ENCODE peak calls at places on chromosomes 13 and 19, in six cellular contexts. One of them, this sample, is unnamed.
A peak's percentile ranks its signal among the peaks of the same experiment; 100 is the strongest.

GRCh38 chr19:15672580-15673175 is at the start of gene CYP4F12:
- DNase-seq in GM19239: no peak
- DNase-seq in stimulated activated CD4-positive, alpha-beta T cell treated with anti-CD3 and anti-CD28 coated beads, Interleukin-2, amount 100 ng/mL, for 48 hours: no peak
- DNase-seq in NCI-H524 treated with DMSO at 0.1 percent for 48 hours: no peak
- DNase-seq in SW480: peak; percentile 51
- DNase-seq in stimulated activated naive CD4-positive, alpha-beta T cell treated with Interleukin-2 at 50 U/mL for 16 hours: peak; percentile 6
- DNase-seq in this sample: no peak

GRCh38 chr19:13058951-13059660 is 43.6 kb downstream of the LYL1 start:
- DNase-seq in NCI-H524 treated with DMSO at 0.1 percent for 48 hours: no peak
- DNase-seq in stimulated activated naive CD4-positive, alpha-beta T cell treated with Interleukin-2 at 50 U/mL for 16 hours: no peak
- DNase-seq in stimulated activated CD4-positive, alpha-beta T cell treated with anti-CD3 and anti-CD28 coated beads, Interleukin-2, amount 100 ng/mL, for 48 hours: no peak
- DNase-seq in SW480: no peak
- DNase-seq in GM19239: no peak
- DNase-seq in this sample: no peak

GRCh38 chr13:43469791-43470190 is 317.0 kb downstream of the ENOX1 start:
- DNase-seq in SW480: no peak
- DNase-seq in NCI-H524 treated with DMSO at 0.1 percent for 48 hours: no peak
- DNase-seq in stimulated activated CD4-positive, alpha-beta T cell treated with anti-CD3 and anti-CD28 coated beads, Interleukin-2, amount 100 ng/mL, for 48 hours: no peak
- DNase-seq in stimulated activated naive CD4-positive, alpha-beta T cell treated with Interleukin-2 at 50 U/mL for 16 hours: no peak
- DNase-seq in GM19239: no peak
- DNase-seq in this sample: no peak

GRCh38 chr19:15979293-15979692 is 30.5 kb downstream of the OR10H4 start:
- DNase-seq in stimulated activated CD4-positive, alpha-beta T cell treated with anti-CD3 and anti-CD28 coated beads, Interleukin-2, amount 100 ng/mL, for 48 hours: no peak
- DNase-seq in GM19239: no peak
- DNase-seq in NCI-H524 treated with DMSO at 0.1 percent for 48 hours: no peak
- DNase-seq in stimulated activated naive CD4-positive, alpha-beta T cell treated with Interleukin-2 at 50 U/mL for 16 hours: no peak
- DNase-seq in SW480: no peak
- DNase-seq in this sample: no peak

GRCh38 chr13:95341441-95341840 is 40.2 kb upstream of the ABCC4 start:
- DNase-seq in stimulated activated CD4-positive, alpha-beta T cell treated with anti-CD3 and anti-CD28 coated beads, Interleukin-2, amount 100 ng/mL, for 48 hours: no peak
- DNase-seq in SW480: no peak
- DNase-seq in NCI-H524 treated with DMSO at 0.1 percent for 48 hours: no peak
- DNase-seq in GM19239: no peak
- DNase-seq in stimulated activated naive CD4-positive, alpha-beta T cell treated with Interleukin-2 at 50 U/mL for 16 hours: no peak
- DNase-seq in this sample: no peak

GRCh38 chr19:5665781-5666513 is 14.4 kb downstream of the MICOS13 start:
- DNase-seq in GM19239: no peak
- DNase-seq in stimulated activated CD4-positive, alpha-beta T cell treated with anti-CD3 and anti-CD28 coated beads, Interleukin-2, amount 100 ng/mL, for 48 hours: no peak
- DNase-seq in stimulated activated naive CD4-positive, alpha-beta T cell treated with Interleukin-2 at 50 U/mL for 16 hours: no peak
- DNase-seq in SW480: peak; percentile 20
- DNase-seq in NCI-H524 treated with DMSO at 0.1 percent for 48 hours: no peak
- DNase-seq in this sample: no peak

GRCh38 chr13:35499131-35500051 is 22.9 kb upstream of the MAB21L1 start:
- DNase-seq in stimulated activated CD4-positive, alpha-beta T cell treated with anti-CD3 and anti-CD28 coated beads, Interleukin-2, amount 100 ng/mL, for 48 hours: no peak
- DNase-seq in NCI-H524 treated with DMSO at 0.1 percent for 48 hours: peak; percentile 94
- DNase-seq in SW480: no peak
- DNase-seq in stimulated activated naive CD4-positive, alpha-beta T cell treated with Interleukin-2 at 50 U/mL for 16 hours: no peak
- DNase-seq in GM19239: no peak
- DNase-seq in this sample: no peak

GRCh38 chr13:27678306-27679040 is 56.8 kb downstream of the POLR1D start:
- DNase-seq in stimulated activated CD4-positive, alpha-beta T cell treated with anti-CD3 and anti-CD28 coated beads, Interleukin-2, amount 100 ng/mL, for 48 hours: no peak
- DNase-seq in NCI-H524 treated with DMSO at 0.1 percent for 48 hours: no peak
- DNase-seq in GM19239: no peak
- DNase-seq in stimulated activated naive CD4-positive, alpha-beta T cell treated with Interleukin-2 at 50 U/mL for 16 hours: no peak
- DNase-seq in SW480: peak; percentile 30
- DNase-seq in this sample: no peak

GRCh38 chr13:60620611-60621395 is 223.8 kb downstream of the TDRD3 start:
- DNase-seq in stimulated activated CD4-positive, alpha-beta T cell treated with anti-CD3 and anti-CD28 coated beads, Interleukin-2, amount 100 ng/mL, for 48 hours: no peak
- DNase-seq in SW480: no peak
- DNase-seq in stimulated activated naive CD4-positive, alpha-beta T cell treated with Interleukin-2 at 50 U/mL for 16 hours: no peak
- DNase-seq in GM19239: no peak
- DNase-seq in NCI-H524 treated with DMSO at 0.1 percent for 48 hours: no peak
- DNase-seq in this sample: no peak

GRCh38 chr19:14061081-14061749 is 661 bp downstream of the PALM3 start:
- DNase-seq in stimulated activated CD4-positive, alpha-beta T cell treated with anti-CD3 and anti-CD28 coated beads, Interleukin-2, amount 100 ng/mL, for 48 hours: no peak
- DNase-seq in SW480: no peak
- DNase-seq in stimulated activated naive CD4-positive, alpha-beta T cell treated with Interleukin-2 at 50 U/mL for 16 hours: no peak
- DNase-seq in GM19239: no peak
- DNase-seq in NCI-H524 treated with DMSO at 0.1 percent for 48 hours: no peak
- DNase-seq in this sample: no peak

GRCh38 chr19:56864443-56865125 is 24.1 kb upstream of the PEG3 start:
- DNase-seq in GM19239: no peak
- DNase-seq in SW480: no peak
- DNase-seq in NCI-H524 treated with DMSO at 0.1 percent for 48 hours: no peak
- DNase-seq in stimulated activated CD4-positive, alpha-beta T cell treated with anti-CD3 and anti-CD28 coated beads, Interleukin-2, amount 100 ng/mL, for 48 hours: no peak
- DNase-seq in stimulated activated naive CD4-positive, alpha-beta T cell treated with Interleukin-2 at 50 U/mL for 16 hours: no peak
- DNase-seq in this sample: no peak

GRCh38 chr13:26477681-26478080 is 79.8 kb upstream of the WASF3 start:
- DNase-seq in SW480: no peak
- DNase-seq in NCI-H524 treated with DMSO at 0.1 percent for 48 hours: no peak
- DNase-seq in stimulated activated naive CD4-positive, alpha-beta T cell treated with Interleukin-2 at 50 U/mL for 16 hours: no peak
- DNase-seq in stimulated activated CD4-positive, alpha-beta T cell treated with anti-CD3 and anti-CD28 coated beads, Interleukin-2, amount 100 ng/mL, for 48 hours: no peak
- DNase-seq in GM19239: no peak
- DNase-seq in this sample: no peak

GRCh38 chr19:31838163-31838798 is 489.0 kb upstream of the TSHZ3 start:
- DNase-seq in SW480: no peak
- DNase-seq in stimulated activated CD4-positive, alpha-beta T cell treated with anti-CD3 and anti-CD28 coated beads, Interleukin-2, amount 100 ng/mL, for 48 hours: no peak
- DNase-seq in stimulated activated naive CD4-positive, alpha-beta T cell treated with Interleukin-2 at 50 U/mL for 16 hours: no peak
- DNase-seq in NCI-H524 treated with DMSO at 0.1 percent for 48 hours: no peak
- DNase-seq in GM19239: no peak
- DNase-seq in this sample: no peak

GRCh38 chr19:10292206-10292788 is 2.5 kb downstream of the ICAM5 start:
- DNase-seq in GM19239: peak; percentile 70
- DNase-seq in NCI-H524 treated with DMSO at 0.1 percent for 48 hours: no peak
- DNase-seq in stimulated activated naive CD4-positive, alpha-beta T cell treated with Interleukin-2 at 50 U/mL for 16 hours: peak; percentile 45
- DNase-seq in stimulated activated CD4-positive, alpha-beta T cell treated with anti-CD3 and anti-CD28 coated beads, Interleukin-2, amount 100 ng/mL, for 48 hours: peak; percentile 80
- DNase-seq in SW480: peak; percentile 74
- DNase-seq in this sample: no peak

GRCh38 chr19:19461306-19461670 is 54.1 kb downstream of the TSSK6 start:
- DNase-seq in NCI-H524 treated with DMSO at 0.1 percent for 48 hours: no peak
- DNase-seq in stimulated activated naive CD4-positive, alpha-beta T cell treated with Interleukin-2 at 50 U/mL for 16 hours: no peak
- DNase-seq in GM19239: no peak
- DNase-seq in SW480: no peak
- DNase-seq in stimulated activated CD4-positive, alpha-beta T cell treated with anti-CD3 and anti-CD28 coated beads, Interleukin-2, amount 100 ng/mL, for 48 hours: no peak
- DNase-seq in this sample: no peak

GRCh38 chr13:30466841-30467252 is 1.1 kb upstream of the HMGB1 start:
- DNase-seq in NCI-H524 treated with DMSO at 0.1 percent for 48 hours: peak; percentile 92
- DNase-seq in SW480: peak; percentile 70
- DNase-seq in GM19239: no peak
- DNase-seq in stimulated activated naive CD4-positive, alpha-beta T cell treated with Interleukin-2 at 50 U/mL for 16 hours: no peak
- DNase-seq in stimulated activated CD4-positive, alpha-beta T cell treated with anti-CD3 and anti-CD28 coated beads, Interleukin-2, amount 100 ng/mL, for 48 hours: no peak
- DNase-seq in this sample: no peak

GRCh38 chr19:47109541-47110375 is 3.8 kb downstream of the ZC3H4 start:
- DNase-seq in stimulated activated CD4-positive, alpha-beta T cell treated with anti-CD3 and anti-CD28 coated beads, Interleukin-2, amount 100 ng/mL, for 48 hours: peak; percentile 43
- DNase-seq in stimulated activated naive CD4-positive, alpha-beta T cell treated with Interleukin-2 at 50 U/mL for 16 hours: peak; percentile 70
- DNase-seq in SW480: peak; percentile 77
- DNase-seq in NCI-H524 treated with DMSO at 0.1 percent for 48 hours: no peak
- DNase-seq in GM19239: no peak
- DNase-seq in this sample: peak; percentile 83

GRCh38 chr13:25371608-25372274 is at the start of gene ATP8A2:
- DNase-seq in NCI-H524 treated with DMSO at 0.1 percent for 48 hours: no peak
- DNase-seq in GM19239: no peak
- DNase-seq in stimulated activated naive CD4-positive, alpha-beta T cell treated with Interleukin-2 at 50 U/mL for 16 hours: no peak
- DNase-seq in SW480: no peak
- DNase-seq in stimulated activated CD4-positive, alpha-beta T cell treated with anti-CD3 and anti-CD28 coated beads, Interleukin-2, amount 100 ng/mL, for 48 hours: no peak
- DNase-seq in this sample: no peak

GRCh38 chr13:95247857-95248256 is 53.4 kb downstream of the ABCC4 start:
- DNase-seq in SW480: no peak
- DNase-seq in stimulated activated naive CD4-positive, alpha-beta T cell treated with Interleukin-2 at 50 U/mL for 16 hours: no peak
- DNase-seq in GM19239: no peak
- DNase-seq in stimulated activated CD4-positive, alpha-beta T cell treated with anti-CD3 and anti-CD28 coated beads, Interleukin-2, amount 100 ng/mL, for 48 hours: no peak
- DNase-seq in NCI-H524 treated with DMSO at 0.1 percent for 48 hours: no peak
- DNase-seq in this sample: no peak

GRCh38 chr19:34925278-34925855 is 1.3 kb upstream of the ZNF30 start:
- DNase-seq in GM19239: no peak
- DNase-seq in stimulated activated CD4-positive, alpha-beta T cell treated with anti-CD3 and anti-CD28 coated beads, Interleukin-2, amount 100 ng/mL, for 48 hours: no peak
- DNase-seq in SW480: no peak
- DNase-seq in NCI-H524 treated with DMSO at 0.1 percent for 48 hours: no peak
- DNase-seq in stimulated activated naive CD4-positive, alpha-beta T cell treated with Interleukin-2 at 50 U/mL for 16 hours: no peak
- DNase-seq in this sample: no peak

GRCh38 chr19:31448221-31448657 is 99.0 kb upstream of the TSHZ3 start:
- DNase-seq in GM19239: no peak
- DNase-seq in NCI-H524 treated with DMSO at 0.1 percent for 48 hours: no peak
- DNase-seq in stimulated activated CD4-positive, alpha-beta T cell treated with anti-CD3 and anti-CD28 coated beads, Interleukin-2, amount 100 ng/mL, for 48 hours: no peak
- DNase-seq in stimulated activated naive CD4-positive, alpha-beta T cell treated with Interleukin-2 at 50 U/mL for 16 hours: no peak
- DNase-seq in SW480: peak; percentile 6
- DNase-seq in this sample: no peak

GRCh38 chr13:110042253-110042652 is 255.9 kb upstream of the IRS2 start:
- DNase-seq in GM19239: no peak
- DNase-seq in NCI-H524 treated with DMSO at 0.1 percent for 48 hours: no peak
- DNase-seq in stimulated activated CD4-positive, alpha-beta T cell treated with anti-CD3 and anti-CD28 coated beads, Interleukin-2, amount 100 ng/mL, for 48 hours: no peak
- DNase-seq in SW480: no peak
- DNase-seq in stimulated activated naive CD4-positive, alpha-beta T cell treated with Interleukin-2 at 50 U/mL for 16 hours: no peak
- DNase-seq in this sample: no peak

GRCh38 chr19:48551437-48552302 is at the start of gene SULT2B1:
- DNase-seq in SW480: peak; percentile 89
- DNase-seq in NCI-H524 treated with DMSO at 0.1 percent for 48 hours: no peak
- DNase-seq in stimulated activated CD4-positive, alpha-beta T cell treated with anti-CD3 and anti-CD28 coated beads, Interleukin-2, amount 100 ng/mL, for 48 hours: no peak
- DNase-seq in GM19239: no peak
- DNase-seq in stimulated activated naive CD4-positive, alpha-beta T cell treated with Interleukin-2 at 50 U/mL for 16 hours: no peak
- DNase-seq in this sample: no peak

GRCh38 chr13:23842406-23842805 is 46.8 kb downstream of the MIPEP start:
- DNase-seq in stimulated activated CD4-positive, alpha-beta T cell treated with anti-CD3 and anti-CD28 coated beads, Interleukin-2, amount 100 ng/mL, for 48 hours: no peak
- DNase-seq in NCI-H524 treated with DMSO at 0.1 percent for 48 hours: no peak
- DNase-seq in stimulated activated naive CD4-positive, alpha-beta T cell treated with Interleukin-2 at 50 U/mL for 16 hours: no peak
- DNase-seq in GM19239: no peak
- DNase-seq in SW480: no peak
- DNase-seq in this sample: no peak

GRCh38 chr13:21973437-21974125 is 302.7 kb downstream of the FGF9 start:
- DNase-seq in SW480: no peak
- DNase-seq in stimulated activated naive CD4-positive, alpha-beta T cell treated with Interleukin-2 at 50 U/mL for 16 hours: no peak
- DNase-seq in stimulated activated CD4-positive, alpha-beta T cell treated with anti-CD3 and anti-CD28 coated beads, Interleukin-2, amount 100 ng/mL, for 48 hours: no peak
- DNase-seq in NCI-H524 treated with DMSO at 0.1 percent for 48 hours: no peak
- DNase-seq in GM19239: no peak
- DNase-seq in this sample: no peak

GRCh38 chr19:7961930-7962626 is 18.6 kb upstream of the TIMM44 start:
- DNase-seq in stimulated activated CD4-positive, alpha-beta T cell treated with anti-CD3 and anti-CD28 coated beads, Interleukin-2, amount 100 ng/mL, for 48 hours: no peak
- DNase-seq in NCI-H524 treated with DMSO at 0.1 percent for 48 hours: no peak
- DNase-seq in GM19239: no peak
- DNase-seq in stimulated activated naive CD4-positive, alpha-beta T cell treated with Interleukin-2 at 50 U/mL for 16 hours: no peak
- DNase-seq in SW480: no peak
- DNase-seq in this sample: no peak

GRCh38 chr13:27406178-27406939 is 18.1 kb upstream of the GTF3A start:
- DNase-seq in GM19239: peak; percentile 48
- DNase-seq in SW480: peak; percentile 70
- DNase-seq in stimulated activated naive CD4-positive, alpha-beta T cell treated with Interleukin-2 at 50 U/mL for 16 hours: no peak
- DNase-seq in stimulated activated CD4-positive, alpha-beta T cell treated with anti-CD3 and anti-CD28 coated beads, Interleukin-2, amount 100 ng/mL, for 48 hours: peak; percentile 13
- DNase-seq in NCI-H524 treated with DMSO at 0.1 percent for 48 hours: peak; percentile 70
- DNase-seq in this sample: peak; percentile 29

GRCh38 chr13:70523622-70524021 is 415.4 kb upstream of the KLHL1 start:
- DNase-seq in NCI-H524 treated with DMSO at 0.1 percent for 48 hours: peak; percentile 19
- DNase-seq in stimulated activated CD4-positive, alpha-beta T cell treated with anti-CD3 and anti-CD28 coated beads, Interleukin-2, amount 100 ng/mL, for 48 hours: no peak
- DNase-seq in stimulated activated naive CD4-positive, alpha-beta T cell treated with Interleukin-2 at 50 U/mL for 16 hours: no peak
- DNase-seq in GM19239: no peak
- DNase-seq in SW480: no peak
- DNase-seq in this sample: no peak

GRCh38 chr19:5934779-5935472 is 20.9 kb downstream of the CAPS start:
- DNase-seq in stimulated activated CD4-positive, alpha-beta T cell treated with anti-CD3 and anti-CD28 coated beads, Interleukin-2, amount 100 ng/mL, for 48 hours: no peak
- DNase-seq in NCI-H524 treated with DMSO at 0.1 percent for 48 hours: no peak
- DNase-seq in stimulated activated naive CD4-positive, alpha-beta T cell treated with Interleukin-2 at 50 U/mL for 16 hours: no peak
- DNase-seq in SW480: no peak
- DNase-seq in GM19239: no peak
- DNase-seq in this sample: no peak

This sample was measured in NCI-H460.